ENCODE peak calls at places on chromosome 19, in eight cellular contexts. V is Calu3; W is lower leg skin; B is brain pericyte; J is GM20000; U is activated naive CD4-positive, alpha-beta T cell; I is T-helper 9 cell; F is A549. C is an unnamed sample.

GRCh38 chr19:35179830-35180229 is 25.3 kb downstream of the FXYD5 start:
- DNase-seq in V (no peak), W (no peak), B (no peak), J (no peak), U (no peak), I (no peak), F (no peak), C (no peak)

GRCh38 chr19:17681505-17682125 is 6.5 kb downstream of the UNC13A start:
- DNase-seq in V (peak), W (no peak), B (no peak), J (peak), U (peak), I (peak), F (no peak), C (no peak)

GRCh38 chr19:11736696-11737095 is 2.0 kb downstream of the ZNF823 start:
- DNase-seq in V (no peak), W (peak), B (no peak), J (peak), U (no peak), I (no peak), F (no peak), C (peak)

GRCh38 chr19:48815870-48816501 is 5.2 kb upstream of the BCAT2 start:
- DNase-seq in V (peak), W (no peak), B (no peak), J (peak), U (no peak), I (no peak), F (peak), C (peak)

GRCh38 chr19:54551293-54551692 is 22.3 kb upstream of the LILRA2 start:
- DNase-seq in V (no peak), W (no peak), B (no peak), J (peak), U (no peak), I (no peak), F (no peak), C (no peak)

GRCh38 chr19:4609878-4610511 is 29.3 kb upstream of the TNFAIP8L1 start:
- DNase-seq in V (no peak), W (no peak), B (no peak), J (no peak), U (no peak), I (no peak), F (no peak), C (peak)

GRCh38 chr19:15812059-15812722 is 3.3 kb downstream of the OR10H1 start:
- DNase-seq in V (no peak), W (no peak), B (no peak), J (no peak), U (no peak), I (peak), F (no peak), C (no peak)

GRCh38 chr19:4722671-4723464 is 774 bp downstream of the DPP9 start:
- DNase-seq in V (no peak), W (no peak), B (no peak), J (peak), U (no peak), I (no peak), F (no peak), C (no peak)

GRCh38 chr19:8090932-8091331 is 38.4 kb downstream of the CCL25 start:
- DNase-seq in V (no peak), W (no peak), B (no peak), J (no peak), U (no peak), I (no peak), F (no peak), C (no peak)

GRCh38 chr19:3054972-3055740 is 7.1 kb downstream of the TLE5 start:
- DNase-seq in V (peak), W (peak), B (no peak), J (no peak), U (no peak), I (no peak), F (peak), C (peak)

GRCh38 chr19:14978377-14978776 is 1.3 kb downstream of the SLC1A6 start:
- DNase-seq in V (no peak), W (no peak), B (no peak), J (no peak), U (no peak), I (no peak), F (no peak), C (no peak)

GRCh38 chr19:39145180-39145953 is 19.8 kb downstream of the PAK4 start:
- DNase-seq in V (no peak), W (no peak), B (no peak), J (no peak), U (no peak), I (no peak), F (no peak), C (peak)

GRCh38 chr19:12668937-12669271 is 2.3 kb downstream of the WDR83 start:
- DNase-seq in V (peak), W (peak), B (no peak), J (no peak), U (peak), I (peak), F (no peak), C (peak)

GRCh38 chr19:342128-342455 is 2.5 kb downstream of the MIER2 start:
- DNase-seq in V (no peak), W (no peak), B (no peak), J (no peak), U (no peak), I (no peak), F (no peak), C (no peak)

GRCh38 chr19:5255602-5256231 is 84.9 kb downstream of the PTPRS start:
- DNase-seq in V (no peak), W (no peak), B (no peak), J (no peak), U (no peak), I (no peak), F (no peak), C (no peak)

GRCh38 chr19:3270908-3271307 is 46.4 kb downstream of the CELF5 start:
- DNase-seq in V (peak), W (no peak), B (no peak), J (no peak), U (peak), I (peak), F (no peak), C (no peak)

GRCh38 chr19:40686882-40687524 is 3.4 kb downstream of the NUMBL start:
- DNase-seq in V (no peak), W (no peak), B (no peak), J (no peak), U (no peak), I (no peak), F (no peak), C (no peak)

GRCh38 chr19:52724701-52725514 is 9.9 kb downstream of the ZNF611 start:
- DNase-seq in V (no peak), W (no peak), B (no peak), J (no peak), U (no peak), I (no peak), F (no peak), C (no peak)

GRCh38 chr19:4556574-4557185 is 2.8 kb downstream of the SEMA6B start:
- DNase-seq in V (peak), W (no peak), B (no peak), J (no peak), U (no peak), I (no peak), F (peak), C (no peak)

GRCh38 chr19:2514981-2515518 is 39.1 kb downstream of the GADD45B start:
- DNase-seq in V (no peak), W (no peak), B (no peak), J (no peak), U (no peak), I (no peak), F (no peak), C (no peak)

GRCh38 chr19:16252459-16253205 is 54.9 kb downstream of the AP1M1 start:
- DNase-seq in V (no peak), W (peak), B (no peak), J (no peak), U (no peak), I (no peak), F (no peak), C (no peak)

GRCh38 chr19:16589917-16590316 is 17.7 kb upstream of the SLC35E1 start:
- DNase-seq in V (no peak), W (no peak), B (no peak), J (no peak), U (no peak), I (no peak), F (no peak), C (peak)

GRCh38 chr19:17337675-17338439 is 504 bp downstream of the GTPBP3 start:
- DNase-seq in V (peak), W (no peak), B (no peak), J (peak), U (peak), I (no peak), F (no peak), C (no peak)

GRCh38 chr19:42514449-42514848 is 13.8 kb downstream of the CEACAM1 start:
- DNase-seq in V (no peak), W (no peak), B (no peak), J (no peak), U (no peak), I (no peak), F (no peak), C (no peak)

GRCh38 chr19:10346509-10346908 is 7.1 kb upstream of the ICAM3 start:
- DNase-seq in V (no peak), W (no peak), B (no peak), J (no peak), U (no peak), I (no peak), F (no peak), C (no peak)

GRCh38 chr19:1566392-1567115 is 1.6 kb downstream of the MEX3D start:
- DNase-seq in V (peak), W (no peak), B (peak), J (no peak), U (no peak), I (no peak), F (peak), C (peak)

GRCh38 chr19:21604351-21604926 is 99.0 kb downstream of the ZNF429 start:
- DNase-seq in V (no peak), W (no peak), B (no peak), J (peak), U (peak), I (no peak), F (no peak), C (peak)

GRCh38 chr19:17244618-17245534 is 843 bp downstream of the NR2F6 start:
- DNase-seq in V (peak), W (no peak), B (no peak), J (no peak), U (no peak), I (no peak), F (no peak), C (peak)

GRCh38 chr19:14375055-14375581 is 6.1 kb upstream of the ADGRE5 start:
- DNase-seq in V (no peak), W (peak), B (no peak), J (peak), U (peak), I (peak), F (no peak), C (peak)

GRCh38 chr19:33312065-33312464 is 9.7 kb upstream of the CEBPA start:
- DNase-seq in V (no peak), W (no peak), B (no peak), J (no peak), U (no peak), I (no peak), F (no peak), C (no peak)

GRCh38 chr19:2412449-2412848 is 14.9 kb downstream of the TIMM13 start:
- DNase-seq in V (no peak), W (no peak), B (no peak), J (no peak), U (no peak), I (no peak), F (no peak), C (no peak)

GRCh38 chr19:18967358-18968146 is 26.5 kb upstream of the HOMER3 start:
- DNase-seq in V (no peak), W (peak), B (no peak), J (no peak), U (no peak), I (no peak), F (no peak), C (peak)

C was measured in thyroid gland.